ENCODE peak calls at places on chromosomes 2 and 18, in seven cellular contexts. O is GM12878, T is HepG2, U is K562, X is T47D, N is SK-N-SH, Z is H1. R is an unnamed sample.

GRCh38 chr2:67514515-67514914 is 117.4 kb downstream of the ETAA1 start:
- DNase-seq in O (no peak), T (no peak), U (no peak), X (no peak), N (no peak), Z (no peak), R (no peak)

GRCh38 chr2:177692042-177692823 is 299.7 kb downstream of the AGPS start:
- DNase-seq in O (no peak), T (peak; percentile 30), U (no peak), X (no peak), N (no peak), Z (no peak), R (no peak)

GRCh38 chr18:76490701-76491171 is 4.3 kb downstream of the ZNF516 start:
- DNase-seq in O (no peak), T (no peak), U (no peak), X (peak; percentile 69), N (peak; percentile 44), Z (no peak), R (no peak)

GRCh38 chr2:67259581-67260347 is 137.4 kb upstream of the ETAA1 start:
- DNase-seq in O (no peak), T (no peak), U (no peak), X (peak; percentile 16), N (peak; percentile 49), Z (no peak), R (no peak)

GRCh38 chr2:65013776-65014175 is 24.6 kb downstream of the SLC1A4 start:
- DNase-seq in O (no peak), T (no peak), U (no peak), X (no peak), N (no peak), Z (no peak), R (no peak)

GRCh38 chr2:197184959-197185586 is 125.5 kb downstream of the ANKRD44 start:
- DNase-seq in O (no peak), T (no peak), U (no peak), X (peak; percentile 24), N (no peak), Z (no peak), R (no peak)

GRCh38 chr2:120195575-120195974 is 27.6 kb downstream of the TMEM185B start:
- DNase-seq in O (no peak), T (no peak), U (no peak), X (no peak), N (no peak), Z (no peak), R (no peak)

GRCh38 chr18:40159141-40160017 is 1795.7 kb upstream of the PIK3C3 start:
- DNase-seq in O (peak; percentile 1), T (peak; percentile 35), U (peak; percentile 13), X (peak; percentile 51), N (peak; percentile 27), Z (no peak), R (peak; percentile 16)

GRCh38 chr2:54866179-54866578 is 142.7 kb downstream of the EML6 start:
- DNase-seq in O (no peak), T (no peak), U (no peak), X (no peak), N (no peak), Z (no peak), R (no peak)

GRCh38 chr2:26483957-26484565 is 6.1 kb upstream of the OTOF start:
- DNase-seq in O (no peak), T (no peak), U (no peak), X (no peak), N (no peak), Z (no peak), R (no peak)

GRCh38 chr2:42949125-42949524 is 156.7 kb upstream of the HAAO start:
- DNase-seq in O (no peak), T (no peak), U (no peak), X (no peak), N (no peak), Z (no peak), R (no peak)

GRCh38 chr2:198106621-198107020 is 302.2 kb downstream of the PLCL1 start:
- DNase-seq in O (no peak), T (no peak), U (no peak), X (no peak), N (no peak), Z (no peak), R (no peak)

GRCh38 chr2:29123584-29124349 is 8.6 kb downstream of the CLIP4 start:
- DNase-seq in O (no peak), T (peak; percentile 76), U (no peak), X (no peak), N (no peak), Z (no peak), R (peak; percentile 77)

GRCh38 chr18:33560686-33561370 is 17.2 kb upstream of the ASXL3 start:
- DNase-seq in O (peak; percentile 11), T (peak; percentile 7), U (peak; percentile 2), X (no peak), N (peak; percentile 34), Z (no peak), R (no peak)

GRCh38 chr2:202147775-202148174 is 74.7 kb downstream of the KIAA2012 start:
- DNase-seq in O (no peak), T (no peak), U (no peak), X (no peak), N (no peak), Z (no peak), R (no peak)

GRCh38 chr2:199662245-199662644 is 188.7 kb downstream of the FTCDNL1 start:
- DNase-seq in O (no peak), T (no peak), U (no peak), X (no peak), N (no peak), Z (no peak), R (no peak)

GRCh38 chr2:105820691-105821090 is 76.0 kb downstream of the NCK2 start:
- DNase-seq in O (no peak), T (peak; percentile 17), U (no peak), X (no peak), N (no peak), Z (no peak), R (no peak)

GRCh38 chr2:134233733-134234135 is 20.1 kb upstream of the MGAT5 start:
- DNase-seq in O (peak; percentile 86), T (no peak), U (no peak), X (no peak), N (peak; percentile 52), Z (no peak), R (no peak)

GRCh38 chr18:46412831-46413371 is 244.1 kb downstream of the LOXHD1 start:
- DNase-seq in O (no peak), T (no peak), U (no peak), X (no peak), N (no peak), Z (no peak), R (no peak)

GRCh38 chr2:163610817-163611556 is 124.8 kb downstream of the FIGN start:
- DNase-seq in O (no peak), T (peak; percentile 10), U (no peak), X (peak; percentile 58), N (peak; percentile 9), Z (no peak), R (peak; percentile 6)

DNA sequence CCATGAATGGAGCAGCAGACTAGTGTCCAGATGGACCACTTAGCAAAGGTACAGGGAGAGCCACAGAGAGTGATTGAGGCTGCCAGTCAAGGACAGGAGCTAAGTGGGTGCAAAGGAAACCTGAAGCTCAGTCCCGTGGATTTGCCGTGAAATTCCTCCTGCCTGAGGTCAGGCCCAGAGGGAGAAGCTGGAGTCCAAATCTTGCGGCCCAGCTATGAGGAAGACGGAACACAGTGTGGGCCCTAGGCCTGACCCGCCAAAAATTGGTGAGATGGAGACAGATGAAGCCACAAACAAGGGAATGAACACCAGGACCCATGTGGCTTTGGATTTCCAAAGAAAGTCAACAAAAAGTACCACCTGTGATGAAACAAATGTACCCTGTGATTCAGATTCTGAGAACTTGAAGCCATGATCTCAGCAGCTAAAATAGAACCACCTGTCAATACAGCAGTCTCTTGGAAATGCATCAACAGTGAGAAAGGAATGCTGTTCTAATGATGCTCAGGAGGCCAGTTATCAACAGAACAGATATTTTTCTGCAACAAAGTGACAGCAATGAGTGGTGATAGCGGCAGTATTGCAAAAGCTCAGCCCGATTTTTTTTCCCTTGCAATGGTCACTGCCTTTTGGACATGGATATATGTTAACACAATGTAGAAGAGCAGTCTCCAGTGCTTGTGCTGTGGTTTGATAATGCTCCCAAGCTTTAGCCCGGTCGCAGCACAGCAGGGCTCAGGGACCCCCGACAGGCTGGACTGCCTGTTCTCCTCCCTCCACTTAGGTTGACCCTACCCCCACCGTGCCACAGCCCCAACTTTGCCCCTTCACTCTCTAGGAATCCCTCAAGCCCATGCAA is 10.7 kb downstream of the COL6A3 start:
- DNase-seq in O (no peak), T (no peak), U (no peak), X (no peak), N (no peak), Z (no peak), R (no peak)
- TF ChIP-seq JUND in O (no peak), T (no peak), U (no peak), X (no peak), N (no peak), Z (no peak), R (no peak)

GRCh38 chr2:238104521-238105311 is 4.6 kb downstream of the ESPNL start:
- DNase-seq in O (no peak), T (no peak), U (no peak), X (no peak), N (peak; percentile 24), Z (no peak), R (no peak)
- TF ChIP-seq JUND in O (no peak), T (no peak), U (no peak), X (no peak), N (no peak), Z (no peak), R (no peak)

GRCh38 chr18:35732652-35733051 is 151.1 kb downstream of the GALNT1 start:
- DNase-seq in O (no peak), T (no peak), U (no peak), X (no peak), N (no peak), Z (no peak), R (no peak)
- TF ChIP-seq JUND in O (no peak), T (no peak), U (no peak), X (no peak), N (no peak), Z (no peak), R (no peak)

GRCh38 chr2:20468549-20469500 is 22.0 kb downstream of the RHOB start:
- DNase-seq in O (no peak), T (no peak), U (no peak), X (peak; percentile 85), N (no peak), Z (no peak), R (no peak)

GRCh38 chr2:20470211-20470610 is 23.3 kb downstream of the RHOB start:
- DNase-seq in O (no peak), T (no peak), U (no peak), X (no peak), N (no peak), Z (no peak), R (no peak)

GRCh38 chr2:20471148-20471547 is 24.3 kb downstream of the RHOB start:
- DNase-seq in O (no peak), T (no peak), U (no peak), X (no peak), N (no peak), Z (no peak), R (no peak)

GRCh38 chr2:20467789-20468548 is 21.1 kb downstream of the RHOB start:
- DNase-seq in O (no peak), T (no peak), U (no peak), X (peak; percentile 76), N (no peak), Z (no peak), R (no peak)

DNA sequence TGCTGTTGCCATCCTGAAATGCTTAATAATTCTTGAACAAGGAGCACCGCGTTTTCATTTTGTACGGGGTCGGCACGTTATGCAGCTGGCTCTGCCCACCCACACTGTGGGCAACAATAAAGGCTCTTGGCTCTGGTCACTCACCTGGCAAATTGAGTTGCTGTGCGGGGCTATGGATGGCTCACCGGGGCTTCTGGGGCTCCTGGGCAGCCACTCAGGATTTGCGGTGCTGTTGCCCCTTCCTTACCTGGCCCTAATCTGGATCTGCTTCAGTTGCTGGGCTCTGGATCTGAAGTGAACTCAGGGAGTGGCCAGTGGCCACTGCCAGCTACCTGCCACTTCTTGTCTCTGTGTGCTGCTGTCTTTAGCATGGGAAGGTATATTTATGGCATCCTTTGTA is 22.7 kb downstream of the RHOB start:
- DNase-seq in O (no peak), T (no peak), U (no peak), X (no peak), N (no peak), Z (no peak), R (no peak)
- TF ChIP-seq JUND in O (no peak), T (no peak), U (no peak), X (no peak), N (no peak), Z (no peak), R (no peak)

R was measured in HCT116.